ENCODE peak calls at places on chromosomes 16 and 17, in six cellular contexts. Z is GF-D8, C is kidney tubule cell, K is activated T-cell treated with anti-CD3 and anti-CD28 coated beads for 1 hour, J is NCI-H2081, A is AG10803. D is an unnamed sample.

GRCh38 chr17:2068589-2069051 is 13.7 kb downstream of the HIC1 start:
- DNase-seq in J (peak; percentile 40), K (no peak), Z (no peak), A (peak; percentile 53), C (peak; percentile 61), D (no peak)

GRCh38 chr16:70512456-70512855 is 10.9 kb downstream of the COG4 start:
- DNase-seq in K (no peak), A (peak; percentile 48), J (no peak), C (peak; percentile 91), Z (no peak), D (no peak)

GRCh38 chr17:50420419-50421112 is 5.5 kb upstream of the ACSF2 start:
- DNase-seq in J (no peak), A (peak; percentile 68), Z (no peak), K (no peak), C (peak; percentile 42), D (no peak)

GRCh38 chr17:28875856-28876564 is 21.2 kb downstream of the ERAL1 start:
- DNase-seq in C (no peak), J (no peak), K (no peak), A (no peak), Z (no peak), D (no peak)

GRCh38 chr17:57861737-57862409 is 12.0 kb upstream of the MRPS23 start:
- DNase-seq in C (peak; percentile 84), A (peak; percentile 41), J (no peak), K (no peak), Z (no peak), D (no peak)

GRCh38 chr16:27449434-27450188 is 47.6 kb downstream of the IL21R start:
- DNase-seq in A (no peak), Z (no peak), C (no peak), J (no peak), K (peak; percentile 52), D (no peak)

GRCh38 chr16:89721644-89722391 is 481 bp downstream of the ZNF276 start:
- DNase-seq in J (peak; percentile 47), A (peak; percentile 38), Z (peak; percentile 70), C (peak; percentile 75), K (peak; percentile 80), D (no peak)

GRCh38 chr17:57408064-57408811 is 151.9 kb downstream of the MSI2 start:
- DNase-seq in Z (peak; percentile 54), A (no peak), C (peak; percentile 68), J (peak; percentile 84), K (no peak), D (no peak)

GRCh38 chr17:40322417-40323315 is 13.7 kb downstream of the RARA start:
- DNase-seq in Z (peak; percentile 94), C (peak; percentile 89), K (peak; percentile 79), J (peak; percentile 74), A (peak; percentile 87), D (peak; percentile 99)

GRCh38 chr17:39898088-39898487 is 20.3 kb downstream of the GSDMB start:
- DNase-seq in J (no peak), Z (no peak), K (no peak), A (no peak), C (no peak), D (no peak)

GRCh38 chr16:22216191-22216831 is 10.2 kb downstream of the EEF2K start:
- DNase-seq in K (no peak), J (no peak), C (no peak), A (peak; percentile 54), Z (peak; percentile 95), D (peak; percentile 66)

GRCh38 chr16:85524630-85525463 is 88.3 kb upstream of the GSE1 start:
- DNase-seq in J (peak; percentile 76), Z (peak; percentile 78), C (no peak), A (peak; percentile 33), K (no peak), D (peak; percentile 87)